ENCODE peak calls at places on chromosome 17, in five cellular contexts. One of them, this sample, is unnamed. For H3K9me3, the result is how much of the 10 kb centered on the place peaks cover.

GRCh38 chr17:37642706-37643105 is 540 bp downstream of the DDX52 start:
- DNase-seq in heart right ventricle: no peak
- DNase-seq in GM23248: peak
- DNase-seq in body of pancreas: no peak
- DNase-seq in PC-3: peak
- DNase-seq in this sample: no peak

GRCh38 chr17:77736721-77737120 is 221.8 kb upstream of the TNRC6C start:
- DNase-seq in heart right ventricle: no peak
- DNase-seq in GM23248: no peak
- DNase-seq in body of pancreas: no peak
- DNase-seq in PC-3: no peak
- DNase-seq in this sample: peak

GRCh38 chr17:74244543-74244942 is 29.5 kb upstream of the DNAI2 start:
- DNase-seq in heart right ventricle: no peak
- DNase-seq in GM23248: no peak
- DNase-seq in body of pancreas: no peak
- DNase-seq in PC-3: no peak
- DNase-seq in this sample: no peak

GRCh38 chr17:42286411-42287295 is 1.6 kb upstream of the STAT5A start:
- DNase-seq in heart right ventricle: peak
- DNase-seq in GM23248: peak
- DNase-seq in body of pancreas: peak
- DNase-seq in PC-3: no peak
- DNase-seq in this sample: peak

GRCh38 chr17:34169501-34169900 is 85.6 kb upstream of the CCL2 start:
- DNase-seq in heart right ventricle: no peak
- DNase-seq in GM23248: no peak
- DNase-seq in body of pancreas: no peak
- DNase-seq in PC-3: no peak
- DNase-seq in this sample: no peak

GRCh38 chr17:29674270-29674669 is 51.6 kb upstream of the CORO6 start:
- DNase-seq in heart right ventricle: no peak
- DNase-seq in GM23248: no peak
- DNase-seq in body of pancreas: no peak
- DNase-seq in PC-3: no peak
- DNase-seq in this sample: no peak

GRCh38 chr17:31579265-31579664 is 187.8 kb downstream of the RAB11FIP4 start:
- DNase-seq in heart right ventricle: no peak
- DNase-seq in GM23248: peak
- DNase-seq in body of pancreas: no peak
- DNase-seq in PC-3: peak
- DNase-seq in this sample: no peak

GRCh38 chr17:34173221-34173620 is 81.9 kb upstream of the CCL2 start:
- DNase-seq in heart right ventricle: no peak
- DNase-seq in GM23248: peak
- DNase-seq in body of pancreas: no peak
- DNase-seq in PC-3: no peak
- DNase-seq in this sample: no peak

GRCh38 chr17:81621494-81622230 is 15.2 kb downstream of the NPLOC4 start:
- DNase-seq in heart right ventricle: no peak
- DNase-seq in GM23248: no peak
- DNase-seq in body of pancreas: peak
- DNase-seq in PC-3: no peak
- DNase-seq in this sample: no peak

GRCh38 chr17:68694791-68695485 is 93.8 kb upstream of the FAM20A start:
- DNase-seq in heart right ventricle: no peak
- DNase-seq in GM23248: peak
- DNase-seq in body of pancreas: no peak
- DNase-seq in PC-3: no peak
- DNase-seq in this sample: no peak

GRCh38 chr17:35577826-35578194 is 561 bp downstream of the PEX12 start:
- DNase-seq in heart right ventricle: no peak
- DNase-seq in GM23248: peak
- DNase-seq in body of pancreas: no peak
- DNase-seq in PC-3: no peak
- DNase-seq in this sample: no peak

GRCh38 chr17:28839221-28839620 is 3.4 kb downstream of the FAM222B start:
- DNase-seq in heart right ventricle: no peak
- DNase-seq in GM23248: no peak
- DNase-seq in body of pancreas: no peak
- DNase-seq in PC-3: no peak
- DNase-seq in this sample: no peak

GRCh38 chr17:27635275-27635823 is 4.4 kb downstream of the LGALS9 start:
- DNase-seq in heart right ventricle: no peak
- DNase-seq in GM23248: no peak
- DNase-seq in body of pancreas: no peak
- DNase-seq in PC-3: no peak
- DNase-seq in this sample: no peak

GRCh38 chr17:10920511-10920910 is 82.6 kb upstream of the PIRT start:
- DNase-seq in heart right ventricle: no peak
- DNase-seq in GM23248: no peak
- DNase-seq in body of pancreas: no peak
- DNase-seq in PC-3: no peak
- DNase-seq in this sample: peak

GRCh38 chr17:32769846-32770245 is 107.1 kb downstream of the MYO1D start:
- DNase-seq in heart right ventricle: no peak
- DNase-seq in GM23248: no peak
- DNase-seq in body of pancreas: no peak
- DNase-seq in PC-3: peak
- DNase-seq in this sample: no peak

GRCh38 chr17:78263063-78263735 is 31.8 kb downstream of the TMEM235 start:
- DNase-seq in heart right ventricle: peak
- DNase-seq in GM23248: no peak
- DNase-seq in body of pancreas: no peak
- DNase-seq in PC-3: no peak
- DNase-seq in this sample: peak

GRCh38 chr17:69012895-69013805 is 47.6 kb downstream of the ABCA9 start:
- DNase-seq in heart right ventricle: no peak
- DNase-seq in GM23248: peak
- DNase-seq in body of pancreas: no peak
- DNase-seq in PC-3: peak
- DNase-seq in this sample: no peak

GRCh38 chr17:48997103-48997826 is at the start of gene IGF2BP1:
- DNase-seq in heart right ventricle: no peak
- DNase-seq in GM23248: peak
- DNase-seq in body of pancreas: no peak
- DNase-seq in PC-3: no peak
- DNase-seq in this sample: peak

GRCh38 chr17:51152766-51153209 is 571 bp upstream of the NME1 start:
- DNase-seq in heart right ventricle: no peak
- DNase-seq in GM23248: peak
- DNase-seq in body of pancreas: no peak
- DNase-seq in PC-3: peak
- DNase-seq in this sample: no peak

GRCh38 chr17:53979991-53980390 is 157.3 kb downstream of the KIF2B start:
- DNase-seq in heart right ventricle: no peak
- DNase-seq in GM23248: no peak
- DNase-seq in body of pancreas: no peak
- DNase-seq in PC-3: no peak
- DNase-seq in this sample: no peak

GRCh38 chr17:73958453-73958852 is 245.0 kb upstream of the RPL38 start:
- DNase-seq in heart right ventricle: no peak
- DNase-seq in GM23248: no peak
- DNase-seq in body of pancreas: no peak
- DNase-seq in PC-3: no peak
- DNase-seq in this sample: no peak

GRCh38 chr17:74296548-74296936 is 22.5 kb downstream of the DNAI2 start:
- DNase-seq in heart right ventricle: peak
- DNase-seq in GM23248: peak
- DNase-seq in body of pancreas: peak
- DNase-seq in PC-3: peak
- DNase-seq in this sample: peak

GRCh38 chr17:9446528-9446927 is 129.1 kb downstream of the STX8 start:
- DNase-seq in heart right ventricle: no peak
- DNase-seq in GM23248: no peak
- DNase-seq in body of pancreas: no peak
- DNase-seq in PC-3: no peak
- DNase-seq in this sample: no peak

GRCh38 chr17:78174332-78174869 is 6.0 kb downstream of the SYNGR2 start:
- DNase-seq in heart right ventricle: peak
- DNase-seq in GM23248: no peak
- DNase-seq in body of pancreas: peak
- DNase-seq in PC-3: peak
- DNase-seq in this sample: no peak

GRCh38 chr17:52011070-52011469 is 147.4 kb downstream of the CA10 start:
- DNase-seq in heart right ventricle: no peak
- DNase-seq in GM23248: no peak
- DNase-seq in body of pancreas: no peak
- DNase-seq in PC-3: no peak
- DNase-seq in this sample: no peak

GRCh38 chr17:43442711-43443110 is 41.1 kb upstream of the DHX8 start:
- DNase-seq in heart right ventricle: no peak
- DNase-seq in GM23248: peak
- DNase-seq in body of pancreas: no peak
- DNase-seq in PC-3: no peak
- DNase-seq in this sample: no peak

GRCh38 chr17:43443381-43443780 is 40.4 kb upstream of the DHX8 start:
- DNase-seq in heart right ventricle: no peak
- DNase-seq in GM23248: no peak
- DNase-seq in body of pancreas: no peak
- DNase-seq in PC-3: no peak
- DNase-seq in this sample: no peak

GRCh38 chr17:43434902-43435319 is 36.1 kb downstream of the ARL4D start:
- DNase-seq in heart right ventricle: no peak
- DNase-seq in GM23248: no peak
- DNase-seq in body of pancreas: no peak
- DNase-seq in PC-3: peak
- DNase-seq in this sample: no peak

GRCh38 chr17:43437756-43438155 is 39.0 kb downstream of the ARL4D start:
- DNase-seq in heart right ventricle: no peak
- DNase-seq in GM23248: no peak
- DNase-seq in body of pancreas: no peak
- DNase-seq in PC-3: no peak
- DNase-seq in this sample: no peak

GRCh38 chr17:43438626-43439529 is 40.1 kb downstream of the ARL4D start:
- DNase-seq in heart right ventricle: no peak
- DNase-seq in GM23248: no peak
- DNase-seq in body of pancreas: no peak
- DNase-seq in PC-3: no peak
- DNase-seq in this sample: no peak
- H3K9me3 ChIP-seq in heart right ventricle: under half
- H3K9me3 ChIP-seq in GM23248: under half
- H3K9me3 ChIP-seq in body of pancreas: under half
- H3K9me3 ChIP-seq in PC-3: under half
- H3K9me3 ChIP-seq in this sample: under half

DNA sequence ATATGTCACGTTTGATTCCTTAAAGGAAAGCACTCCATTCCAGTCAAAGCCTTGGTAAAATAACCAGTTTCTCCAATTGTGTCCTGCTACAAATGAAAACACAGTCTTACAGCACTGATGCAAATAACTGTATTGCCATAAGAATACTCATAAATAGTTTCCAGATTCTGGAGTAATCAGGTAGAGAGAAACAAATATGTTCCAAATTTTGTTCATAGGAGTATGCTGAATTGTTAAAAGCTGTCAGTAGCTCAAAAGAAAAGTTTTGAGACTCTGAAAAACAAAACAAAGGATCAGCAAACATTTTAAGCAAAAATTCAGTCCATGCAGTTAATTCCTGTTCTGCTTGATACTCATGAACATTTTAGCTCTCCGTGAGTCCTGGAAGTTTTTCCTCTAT is 7.8 kb downstream of the DHRS7B start:
- DNase-seq in heart right ventricle: no peak
- DNase-seq in GM23248: no peak
- DNase-seq in body of pancreas: no peak
- DNase-seq in PC-3: no peak
- DNase-seq in this sample: no peak
- H3K9me3 ChIP-seq in heart right ventricle: under half
- H3K9me3 ChIP-seq in GM23248: under half
- H3K9me3 ChIP-seq in body of pancreas: under half
- H3K9me3 ChIP-seq in PC-3: under half
- H3K9me3 ChIP-seq in this sample: under half

GRCh38 chr17:16617481-16618060 is 36.1 kb downstream of the ZNF624 start:
- DNase-seq in heart right ventricle: no peak
- DNase-seq in GM23248: no peak
- DNase-seq in body of pancreas: no peak
- DNase-seq in PC-3: no peak
- DNase-seq in this sample: no peak
- H3K9me3 ChIP-seq in heart right ventricle: under half
- H3K9me3 ChIP-seq in GM23248: under half
- H3K9me3 ChIP-seq in body of pancreas: under half
- H3K9me3 ChIP-seq in PC-3: half or more
- H3K9me3 ChIP-seq in this sample: under half

DNA sequence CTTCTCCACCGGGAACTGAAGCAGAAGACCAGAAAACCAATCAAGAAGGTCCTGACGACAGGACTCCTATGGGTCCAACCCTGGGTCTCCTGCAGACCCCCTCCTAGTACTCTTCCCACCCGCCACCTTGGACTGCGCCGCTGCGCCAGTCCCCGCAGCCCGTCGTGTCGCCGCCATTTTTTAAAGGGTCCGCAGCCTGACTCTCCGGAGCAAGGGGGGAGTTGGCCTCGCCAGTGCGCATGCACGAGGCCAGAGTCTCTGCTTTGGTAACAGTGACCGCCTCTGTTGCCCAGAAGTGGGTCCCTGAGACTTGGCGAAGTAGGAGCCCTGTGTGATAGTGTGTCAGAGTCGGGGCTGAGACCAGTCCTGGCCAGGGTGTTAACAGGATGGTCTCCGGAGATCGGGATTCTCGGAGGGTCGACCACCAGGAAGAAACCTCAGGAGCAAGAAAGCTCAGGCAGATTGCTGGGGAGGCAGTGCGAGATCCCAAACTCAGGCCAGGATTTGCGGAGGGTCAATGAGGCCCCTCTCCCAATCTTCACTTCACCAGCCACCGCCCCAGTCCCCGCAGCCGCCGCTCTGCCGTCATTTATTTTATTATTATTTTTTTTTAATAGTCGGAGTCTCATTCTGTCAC is 612.5 kb downstream of the KCNJ18 start:
- DNase-seq in heart right ventricle: no peak
- DNase-seq in GM23248: no peak
- DNase-seq in body of pancreas: no peak
- DNase-seq in PC-3: no peak
- DNase-seq in this sample: no peak
- H3K9me3 ChIP-seq in heart right ventricle: under half
- H3K9me3 ChIP-seq in GM23248: under half
- H3K9me3 ChIP-seq in body of pancreas: under half
- H3K9me3 ChIP-seq in PC-3: under half
- H3K9me3 ChIP-seq in this sample: under half

GRCh38 chr17:70109497-70109896 is 34.5 kb downstream of the KCNJ16 start:
- DNase-seq in heart right ventricle: no peak
- DNase-seq in GM23248: peak
- DNase-seq in body of pancreas: no peak
- DNase-seq in PC-3: no peak
- DNase-seq in this sample: peak
- H3K9me3 ChIP-seq in heart right ventricle: under half
- H3K9me3 ChIP-seq in GM23248: under half
- H3K9me3 ChIP-seq in body of pancreas: under half
- H3K9me3 ChIP-seq in PC-3: under half
- H3K9me3 ChIP-seq in this sample: under half

This sample was measured in WERI-Rb-1.